ENCODE peak calls at places on chromosome 1, in nine cellular contexts. H is amniotic epithelial cell; N is kidney glomerular epithelial cell; L is ovary; A is RWPE1; T is cardiac muscle cell; R is HT-29; U is AG08396; I is activated CD4-positive, alpha-beta T cell treated with anti-CD3 and anti-CD28 coated beads for 24 hours. B is an unnamed sample.

GRCh38 chr1:78101514-78101913 is 55.7 kb downstream of the GIPC2 start:
- DNase-seq in H (peak), N (peak), L (peak), A (peak), T (peak), R (peak), U (peak), I (no peak), B (no peak)

GRCh38 chr1:160125761-160126160 is 10.2 kb downstream of the ATP1A2 start:
- DNase-seq in H (peak), N (peak), L (no peak), A (no peak), T (no peak), R (no peak), U (no peak), I (no peak), B (no peak)

GRCh38 chr1:66489972-66490601 is 43.9 kb upstream of the SGIP1 start:
- DNase-seq in H (no peak), N (no peak), L (no peak), A (no peak), T (peak), R (no peak), U (no peak), I (no peak), B (no peak)

GRCh38 chr1:147542549-147542857 is 1.2 kb downstream of the BCL9 start:
- DNase-seq in H (no peak), N (no peak), L (no peak), A (no peak), T (no peak), R (no peak), U (no peak), I (no peak), B (no peak)

GRCh38 chr1:41862411-41863221 is 56.1 kb downstream of the HIVEP3 start:
- DNase-seq in H (peak), N (peak), L (no peak), A (peak), T (no peak), R (peak), U (peak), I (peak), B (no peak)

GRCh38 chr1:231039161-231040018 is 664 bp downstream of the FAM89A start:
- DNase-seq in H (peak), N (peak), L (peak), A (peak), T (peak), R (peak), U (peak), I (peak), B (no peak)

GRCh38 chr1:212257157-212257556 is 28.1 kb upstream of the PPP2R5A start:
- DNase-seq in H (no peak), N (no peak), L (no peak), A (no peak), T (no peak), R (no peak), U (no peak), I (no peak), B (no peak)

GRCh38 chr1:244241438-244241837 is 190.4 kb downstream of the ZBTB18 start:
- DNase-seq in H (no peak), N (no peak), L (no peak), A (no peak), T (no peak), R (no peak), U (no peak), I (no peak), B (no peak)

GRCh38 chr1:119324198-119324597 is 44.4 kb upstream of the HAO2 start:
- DNase-seq in H (no peak), N (no peak), L (no peak), A (no peak), T (no peak), R (no peak), U (no peak), I (no peak), B (no peak)

GRCh38 chr1:31422505-31423319 is 9.7 kb downstream of the SERINC2 start:
- DNase-seq in H (peak), N (peak), L (peak), A (peak), T (peak), R (peak), U (peak), I (peak), B (no peak)

GRCh38 chr1:2091611-2092604 is 41.7 kb downstream of the PRKCZ start:
- DNase-seq in H (peak), N (no peak), L (no peak), A (no peak), T (peak), R (peak), U (no peak), I (peak), B (no peak)

GRCh38 chr1:8629241-8630091 is 188.0 kb downstream of the RERE start:
- DNase-seq in H (peak), N (no peak), L (no peak), A (no peak), T (peak), R (no peak), U (peak), I (no peak), B (no peak)

GRCh38 chr1:211783266-211783665 is 47.3 kb downstream of the LPGAT1 start:
- DNase-seq in H (no peak), N (no peak), L (no peak), A (no peak), T (no peak), R (no peak), U (no peak), I (no peak), B (no peak)

GRCh38 chr1:231214918-231215675 is 25.9 kb upstream of the GNPAT start:
- DNase-seq in H (no peak), N (no peak), L (no peak), A (no peak), T (no peak), R (no peak), U (no peak), I (no peak), B (peak)

GRCh38 chr1:162703708-162704107 is 71.4 kb downstream of the DDR2 start:
- DNase-seq in H (no peak), N (no peak), L (no peak), A (no peak), T (no peak), R (no peak), U (no peak), I (no peak), B (no peak)

GRCh38 chr1:17377325-17377953 is 5.4 kb downstream of the PADI6 start:
- DNase-seq in H (no peak), N (no peak), L (no peak), A (no peak), T (no peak), R (peak), U (no peak), I (no peak), B (no peak)

GRCh38 chr1:233005703-233006102 is 55.3 kb downstream of the NTPCR start:
- DNase-seq in H (peak), N (peak), L (no peak), A (peak), T (no peak), R (no peak), U (no peak), I (no peak), B (no peak)

GRCh38 chr1:152906023-152906565 is 2.3 kb upstream of the IVL start:
- DNase-seq in H (peak), N (no peak), L (no peak), A (peak), T (no peak), R (peak), U (peak), I (no peak), B (no peak)

GRCh38 chr1:203599875-203600781 is 26.5 kb upstream of the ATP2B4 start:
- DNase-seq in H (no peak), N (no peak), L (no peak), A (no peak), T (no peak), R (no peak), U (no peak), I (no peak), B (no peak)

GRCh38 chr1:184881941-184882648 is 92.2 kb downstream of the NIBAN1 start:
- DNase-seq in H (peak), N (no peak), L (no peak), A (no peak), T (no peak), R (no peak), U (no peak), I (no peak), B (no peak)

GRCh38 chr1:41666991-41667631 is 182.6 kb upstream of the EDN2 start:
- DNase-seq in H (no peak), N (no peak), L (no peak), A (no peak), T (no peak), R (no peak), U (no peak), I (peak), B (no peak)

GRCh38 chr1:224831501-224831900 is 98.0 kb upstream of the DNAH14 start:
- DNase-seq in H (no peak), N (no peak), L (no peak), A (no peak), T (no peak), R (no peak), U (no peak), I (no peak), B (no peak)

GRCh38 chr1:231937013-231937754 is 310.6 kb downstream of the DISC1 start:
- DNase-seq in H (peak), N (no peak), L (no peak), A (no peak), T (peak), R (no peak), U (no peak), I (no peak), B (no peak)

GRCh38 chr1:6423321-6423999 is 1.1 kb upstream of the ESPN start:
- DNase-seq in H (no peak), N (peak), L (no peak), A (peak), T (peak), R (peak), U (no peak), I (peak), B (no peak)

GRCh38 chr1:29708818-29709710 is 472.7 kb downstream of the PTPRU start:
- DNase-seq in H (peak), N (no peak), L (no peak), A (peak), T (no peak), R (no peak), U (peak), I (no peak), B (no peak)

GRCh38 chr1:91809267-91809666 is 76.7 kb downstream of the TGFBR3 start:
- DNase-seq in H (peak), N (no peak), L (no peak), A (no peak), T (no peak), R (no peak), U (no peak), I (no peak), B (no peak)

GRCh38 chr1:229231754-229232119 is 39.2 kb upstream of the RAB4A start:
- DNase-seq in H (no peak), N (no peak), L (no peak), A (no peak), T (no peak), R (peak), U (no peak), I (no peak), B (no peak)

GRCh38 chr1:31984419-31985347 is 29.0 kb upstream of the KHDRBS1 start:
- DNase-seq in H (peak), N (no peak), L (no peak), A (no peak), T (peak), R (no peak), U (no peak), I (no peak), B (no peak)

GRCh38 chr1:107529511-107530149 is 388.8 kb downstream of the NTNG1 start:
- DNase-seq in H (no peak), N (peak), L (no peak), A (peak), T (peak), R (peak), U (peak), I (no peak), B (peak)

GRCh38 chr1:204975568-204976235 is 67.3 kb upstream of the CNTN2 start:
- DNase-seq in H (peak), N (peak), L (peak), A (peak), T (peak), R (peak), U (peak), I (peak), B (no peak)

GRCh38 chr1:67945733-67946374 is 104.6 kb downstream of the DIRAS3 start:
- DNase-seq in H (no peak), N (no peak), L (peak), A (no peak), T (peak), R (no peak), U (no peak), I (no peak), B (no peak)

GRCh38 chr1:29200905-29201594 is 19.4 kb upstream of the SRSF4 start:
- DNase-seq in H (peak), N (no peak), L (no peak), A (no peak), T (no peak), R (no peak), U (no peak), I (no peak), B (no peak)

GRCh38 chr1:88684482-88685238 is 587 bp downstream of the PKN2 start:
- DNase-seq in H (peak), N (peak), L (peak), A (peak), T (peak), R (peak), U (peak), I (peak), B (peak)

GRCh38 chr1:36321119-36321951 is 2.1 kb downstream of the EVA1B start:
- DNase-seq in H (peak), N (peak), L (peak), A (no peak), T (peak), R (no peak), U (peak), I (no peak), B (no peak)

GRCh38 chr1:226912587-226913176 is 27.4 kb upstream of the COQ8A start:
- DNase-seq in H (peak), N (peak), L (peak), A (peak), T (peak), R (peak), U (peak), I (peak), B (no peak)

GRCh38 chr1:229230893-229231753 is 39.8 kb upstream of the RAB4A start:
- DNase-seq in H (no peak), N (no peak), L (no peak), A (peak), T (no peak), R (peak), U (no peak), I (no peak), B (no peak)

GRCh38 chr1:206608108-206608698 is 4.1 kb downstream of the EIF2D start:
- DNase-seq in H (peak), N (peak), L (no peak), A (no peak), T (peak), R (peak), U (peak), I (peak), B (no peak)

B was measured in NCI-H1048.